ENCODE peak calls at places on chromosomes 2 and 18, in seven cellular contexts. Y is aorta; T is fibroblast of lung; Q is HT1080; Z is GM12865; M is stimulated activated CD4-positive, alpha-beta T cell treated with anti-CD3 and anti-CD28 coated beads, Interleukin-2, amount 100 ng/mL, for 24 hours; K is HFF-Myc. X is an unnamed sample.

GRCh38 chr2:32262105-32262504 is 2.6 kb downstream of the NLRC4 start:
- DNase-seq in T (no peak), M (no peak), K (no peak), Q (no peak), Z (no peak), Y (no peak), X (no peak)

GRCh38 chr2:150063432-150063889 is 424.0 kb downstream of the RND3 start:
- DNase-seq in T (peak), Z (no peak), Y (no peak), M (no peak), K (no peak), Q (peak), X (no peak)

GRCh38 chr2:9089831-9090230 is 86.3 kb upstream of the MBOAT2 start:
- DNase-seq in T (no peak), Z (no peak), Q (no peak), Y (no peak), M (no peak), K (no peak), X (no peak)

GRCh38 chr2:99066602-99067001 is 74.9 kb upstream of the C2orf15 start:
- DNase-seq in T (peak), Q (peak), Z (peak), Y (no peak), M (no peak), K (peak), X (peak)

GRCh38 chr2:110752871-110753270 is 20.5 kb downstream of the ACOXL start:
- DNase-seq in M (no peak), Z (no peak), Q (no peak), Y (no peak), K (no peak), T (no peak), X (no peak)

GRCh38 chr2:238967031-238967977 is 119.4 kb downstream of the TWIST2 start:
- DNase-seq in M (no peak), Y (no peak), T (no peak), Q (no peak), Z (no peak), K (no peak), X (no peak)

GRCh38 chr2:232761301-232761907 is 15.0 kb downstream of the KCNJ13 start:
- DNase-seq in K (no peak), Q (peak), M (peak), Y (no peak), Z (peak), T (peak), X (peak)

GRCh38 chr2:178860551-178860950 is 53.3 kb upstream of the TTN start:
- DNase-seq in Q (no peak), Y (no peak), K (no peak), M (no peak), Z (no peak), T (no peak), X (no peak)

GRCh38 chr2:200308421-200309295 is 2.2 kb downstream of the SPATS2L start:
- DNase-seq in T (peak), Z (peak), Y (no peak), K (peak), M (no peak), Q (peak), X (peak)

GRCh38 chr2:96816836-96817702 is 1.0 kb downstream of the CNNM3 start:
- DNase-seq in M (no peak), Q (no peak), K (no peak), T (peak), Z (peak), Y (peak), X (peak)

GRCh38 chr2:19617251-19617650 is 258.8 kb upstream of the OSR1 start:
- DNase-seq in Y (no peak), M (no peak), T (no peak), Q (peak), Z (no peak), K (no peak), X (peak)

GRCh38 chr2:20400787-20401494 is 45.9 kb upstream of the RHOB start:
- DNase-seq in T (no peak), Q (no peak), K (no peak), Y (no peak), Z (no peak), M (no peak), X (no peak)

GRCh38 chr2:231207734-231208133 is 9.3 kb downstream of the ARMC9 start:
- DNase-seq in Z (no peak), M (no peak), K (no peak), Y (no peak), Q (no peak), T (no peak), X (no peak)

GRCh38 chr2:9380702-9381628 is 42.4 kb downstream of the ITGB1BP1 start:
- DNase-seq in Y (no peak), Z (no peak), Q (peak), K (peak), T (peak), M (no peak), X (no peak)

GRCh38 chr18:2417861-2418610 is 153.3 kb downstream of the METTL4 start:
- DNase-seq in Z (no peak), Q (peak), K (no peak), T (peak), Y (no peak), M (no peak), X (no peak)

GRCh38 chr2:178155524-178155923 is 38.8 kb upstream of the OSBPL6 start:
- DNase-seq in T (no peak), Q (no peak), Z (no peak), M (no peak), K (no peak), Y (no peak), X (no peak)

GRCh38 chr18:2538844-2539243 is 32.5 kb downstream of the METTL4 start:
- DNase-seq in Z (no peak), Y (no peak), Q (no peak), K (no peak), M (no peak), T (peak), X (no peak)

GRCh38 chr2:192500550-192501200 is 305.9 kb upstream of the TMEFF2 start:
- DNase-seq in M (peak), K (no peak), Q (peak), T (peak), Y (no peak), Z (no peak), X (peak)

GRCh38 chr2:89767581-89768435 is 1076.3 kb downstream of the RPIA start:
- DNase-seq in T (no peak), Z (no peak), K (no peak), M (no peak), Q (no peak), Y (peak), X (no peak)

GRCh38 chr2:216082805-216083204 is 1.1 kb downstream of the TMEM169 start:
- DNase-seq in Y (no peak), Q (no peak), M (peak), Z (no peak), K (no peak), T (peak), X (peak)

GRCh38 chr2:26344581-26345283 is 1.2 kb upstream of the SELENOI start:
- DNase-seq in Y (no peak), T (peak), Q (peak), K (no peak), Z (peak), M (peak), X (peak)

GRCh38 chr2:43057026-43057741 is 169.2 kb downstream of the ZFP36L2 start:
- DNase-seq in Q (no peak), Z (no peak), Y (peak), M (no peak), T (no peak), K (no peak), X (no peak)

GRCh38 chr2:11738589-11739436 is 7.6 kb upstream of the LPIN1 start:
- DNase-seq in M (no peak), Q (peak), Y (peak), K (no peak), Z (peak), T (peak), X (peak)

GRCh38 chr2:14756122-14756541 is 123.6 kb downstream of the LRATD1 start:
- DNase-seq in Y (no peak), K (no peak), M (no peak), T (peak), Z (no peak), Q (no peak), X (no peak)

GRCh38 chr2:157056200-157056676 is 201.3 kb upstream of the GALNT5 start:
- DNase-seq in T (peak), Y (no peak), K (peak), M (no peak), Z (no peak), Q (peak), X (peak)

GRCh38 chr2:109454304-109454703 is 159.5 kb downstream of the SEPTIN10 start:
- DNase-seq in Y (peak), T (no peak), Z (no peak), K (no peak), M (no peak), Q (no peak), X (no peak)

GRCh38 chr2:42840141-42840540 is 47.8 kb upstream of the HAAO start:
- DNase-seq in Y (no peak), K (no peak), T (no peak), Q (no peak), Z (no peak), M (no peak), X (no peak)

GRCh38 chr2:6914829-6915228 is 2.4 kb upstream of the RNF144A start:
- DNase-seq in Z (no peak), Q (peak), Y (no peak), M (no peak), K (no peak), T (peak), X (peak)

GRCh38 chr2:39954346-39954745 is 175.3 kb upstream of the THUMPD2 start:
- DNase-seq in Y (no peak), T (peak), Q (peak), M (no peak), K (no peak), Z (no peak), X (no peak)

GRCh38 chr2:191061381-191061982 is 47.5 kb upstream of the STAT1 start:
- DNase-seq in T (no peak), Z (no peak), Q (no peak), M (no peak), K (no peak), Y (no peak), X (no peak)

GRCh38 chr18:58453913-58454317 is 175.0 kb downstream of the ALPK2 start:
- DNase-seq in M (no peak), Y (no peak), T (no peak), Q (no peak), K (no peak), Z (no peak), X (no peak)

GRCh38 chr18:14098428-14098827 is 33.8 kb downstream of the ZNF519 start:
- DNase-seq in Y (no peak), M (no peak), Q (no peak), T (no peak), K (no peak), Z (no peak), X (no peak)

GRCh38 chr2:146989726-146990125 is 855.1 kb upstream of the ACVR2A start:
- DNase-seq in Y (no peak), K (no peak), M (no peak), Z (no peak), T (no peak), Q (no peak), X (no peak)

GRCh38 chr2:112938904-112939303 is 27.9 kb downstream of the IL37 start:
- DNase-seq in Z (no peak), T (peak), Y (no peak), Q (peak), K (no peak), M (no peak), X (peak)

GRCh38 chr2:181684454-181685149 is 4.3 kb upstream of the NEUROD1 start:
- DNase-seq in Z (no peak), M (no peak), T (no peak), Q (no peak), K (no peak), Y (no peak), X (no peak)

GRCh38 chr2:71849603-71850305 is 297.9 kb downstream of the CYP26B1 start:
- DNase-seq in K (no peak), Y (no peak), M (no peak), T (no peak), Q (no peak), Z (no peak), X (no peak)

GRCh38 chr2:150339951-150340350 is 147.5 kb downstream of the RND3 start:
- DNase-seq in K (no peak), Y (no peak), Q (no peak), M (no peak), Z (no peak), T (peak), X (no peak)

GRCh38 chr2:239593455-239593854 is 192.6 kb upstream of the HDAC4 start:
- DNase-seq in K (no peak), M (no peak), Y (peak), T (no peak), Q (no peak), Z (no peak), X (no peak)